ENCODE peak calls at places on chromosome 9, in nine cellular contexts. Y, J, B, T, V, D, N, X and K are unnamed samples.

GRCh38 chr9:135335691-135336181 is 143.8 kb upstream of the PPP1R26 start:
- DNase-seq in Y (no peak), J (peak; percentile 49), B (peak; percentile 25), T (no peak), V (no peak), D (no peak), N (no peak), X (no peak), K (peak; percentile 34)

GRCh38 chr9:80127920-80128319 is 556.2 kb downstream of the TLE4 start:
- DNase-seq in Y (no peak), J (no peak), B (no peak), T (no peak), V (no peak), D (no peak), N (no peak), X (no peak), K (no peak)

GRCh38 chr9:126722922-126723806 is 81.7 kb upstream of the ZBTB43 start:
- DNase-seq in Y (no peak), J (peak; percentile 94), B (peak; percentile 55), T (no peak), V (peak; percentile 61), D (no peak), N (peak; percentile 36), X (no peak), K (peak; percentile 80)

GRCh38 chr9:122370869-122371467 is at the start of gene PTGS1:
- DNase-seq in Y (no peak), J (peak; percentile 90), B (peak; percentile 68), T (no peak), V (peak; percentile 68), D (no peak), N (no peak), X (no peak), K (peak; percentile 86)

GRCh38 chr9:99234618-99235017 is 12.5 kb downstream of the SEC61B start:
- DNase-seq in Y (no peak), J (no peak), B (no peak), T (no peak), V (no peak), D (no peak), N (no peak), X (no peak), K (no peak)

GRCh38 chr9:114655689-114656088 is 1.9 kb downstream of the TEX53 start:
- DNase-seq in Y (no peak), J (no peak), B (no peak), T (no peak), V (no peak), D (no peak), N (no peak), X (no peak), K (no peak)

GRCh38 chr9:134692573-134692860 is 50.9 kb downstream of the COL5A1 start:
- DNase-seq in Y (no peak), J (no peak), B (no peak), T (no peak), V (no peak), D (no peak), N (no peak), X (no peak), K (no peak)

GRCh38 chr9:30996761-30997160 is 1387.7 kb upstream of the ACO1 start:
- DNase-seq in Y (no peak), J (no peak), B (no peak), T (no peak), V (no peak), D (no peak), N (no peak), X (no peak), K (no peak)

GRCh38 chr9:15018238-15018637 is 108.0 kb upstream of the FREM1 start:
- DNase-seq in Y (no peak), J (no peak), B (no peak), T (no peak), V (no peak), D (no peak), N (no peak), X (no peak), K (no peak)

GRCh38 chr9:4298255-4299005 is 1.4 kb downstream of the GLIS3 start:
- DNase-seq in Y (no peak), J (no peak), B (peak; percentile 43), T (peak; percentile 67), V (peak; percentile 56), D (no peak), N (peak; percentile 44), X (no peak), K (peak; percentile 70)

GRCh38 chr9:129626944-129627297 is 958 bp downstream of the NTMT1 start:
- DNase-seq in Y (no peak), J (no peak), B (no peak), T (no peak), V (no peak), D (no peak), N (no peak), X (no peak), K (no peak)
- TF ChIP-seq POLR2A in Y (no peak), J (no peak), B (no peak), T (no peak), V (no peak), D (no peak), N (no peak), X (no peak), K (no peak)

GRCh38 chr9:132722564-132723065 is 52.4 kb downstream of the GTF3C4 start:
- DNase-seq in Y (no peak), J (peak; percentile 61), B (no peak), T (no peak), V (no peak), D (no peak), N (no peak), X (no peak), K (no peak)
- H3K27me3 ChIP-seq in Y (no peaks in the 10 kb centered on the region), J (no peaks in the 10 kb centered on the region), B (no peaks in the 10 kb centered on the region), T (peaks cover 6% of the 10 kb centered on the region), V (peaks cover 18% of the 10 kb centered on the region), D (peaks cover 8% of the 10 kb centered on the region), N (peaks cover 3% of the 10 kb centered on the region), X (no peaks in the 10 kb centered on the region), K (no peaks in the 10 kb centered on the region)

DNA sequence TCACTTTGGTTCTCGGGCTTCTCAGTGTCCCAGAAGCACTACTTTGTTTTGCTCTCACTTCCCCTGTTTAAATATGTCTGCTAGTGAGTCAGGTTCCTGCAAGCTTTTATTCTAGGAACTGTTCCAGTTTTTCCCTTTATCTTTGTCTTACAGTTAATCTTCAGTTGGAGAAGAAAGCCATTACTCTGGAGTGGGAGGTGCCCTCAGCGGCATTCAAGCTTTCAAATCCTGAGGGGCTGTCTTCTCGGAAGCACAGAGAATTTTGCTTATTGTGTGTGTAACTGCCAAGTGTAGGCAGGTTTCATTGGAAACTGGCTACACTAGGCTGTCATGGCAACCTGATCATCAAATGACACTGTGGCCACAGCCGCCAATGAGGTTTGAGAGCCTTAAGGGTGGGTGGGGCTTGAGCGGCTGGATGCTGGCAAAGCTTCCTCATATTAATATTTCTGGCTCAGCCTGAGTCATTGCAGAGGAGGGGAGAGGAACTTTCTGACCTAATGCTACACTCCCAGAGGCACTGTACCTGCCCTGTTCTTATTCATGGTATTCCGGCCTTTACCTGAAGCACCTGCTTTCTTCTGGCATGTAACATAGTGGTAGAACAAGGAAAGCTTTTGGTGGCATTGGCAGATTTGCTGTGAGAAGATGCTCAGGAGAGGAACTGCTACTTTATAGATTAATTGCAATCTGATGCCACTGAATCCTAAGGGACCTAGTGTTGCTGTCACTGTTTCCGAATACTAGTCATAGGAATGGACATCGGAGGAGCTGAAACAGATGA is 26.3 kb downstream of the SLC25A25 start:
- DNase-seq in Y (no peak), J (peak; percentile 89), B (peak; percentile 92), T (peak; percentile 96), V (peak; percentile 88), D (peak; percentile 89), N (peak; percentile 94), X (no peak), K (peak; percentile 98)
- TF ChIP-seq POLR2AphosphoS5 in Y (peak; percentile 38), J (no peak), B (peak; percentile 78), T (no peak), V (peak; percentile 82), D (peak; percentile 40), N (peak; percentile 98), X (peak; percentile 56), K (peak; percentile 59)

DNA sequence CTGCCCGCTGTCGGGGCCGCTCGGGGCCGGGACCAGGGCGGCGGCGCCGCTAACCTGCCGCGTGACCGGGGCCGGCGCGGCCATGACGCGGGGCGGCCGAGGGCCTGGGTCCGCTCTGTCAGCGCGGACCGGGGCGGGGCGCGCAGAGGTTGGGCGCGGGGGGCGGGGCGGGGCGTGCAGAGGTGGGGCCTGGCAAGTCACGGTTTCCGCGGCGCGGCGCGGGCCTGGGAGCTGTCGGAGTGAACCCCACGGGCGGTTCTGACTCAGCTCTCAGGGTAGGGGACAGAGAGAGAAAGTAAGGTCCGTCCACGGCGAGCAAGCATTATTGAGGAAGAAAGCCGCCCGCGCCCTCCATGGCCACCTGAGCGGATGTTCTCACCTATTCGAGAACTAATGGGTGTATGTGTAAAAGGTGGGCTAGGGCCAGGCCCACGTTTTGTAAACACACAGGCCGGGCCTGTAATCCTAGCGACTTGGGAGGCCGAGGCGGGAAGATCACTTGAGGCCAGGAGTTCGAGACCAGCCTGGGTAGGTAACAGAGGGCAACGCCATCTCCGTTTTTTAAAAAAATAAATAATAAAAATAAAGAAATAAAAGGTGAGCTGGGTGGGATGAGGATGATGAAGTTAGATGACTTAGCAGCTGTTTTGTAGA is at the start of gene PRXL2C:
- DNase-seq in Y (no peak), J (peak; percentile 94), B (peak; percentile 85), T (peak; percentile 96), V (peak; percentile 90), D (no peak), N (peak; percentile 84), X (no peak), K (peak; percentile 94)
- TF ChIP-seq POLR2A in Y (no peak), J (no peak), B (no peak), T (no peak), V (no peak), D (peak; percentile 64), N (no peak), X (no peak), K (no peak)

GRCh38 chr9:133657120-133657661 is 21.0 kb downstream of the DBH start:
- DNase-seq in Y (no peak), J (no peak), B (no peak), T (no peak), V (no peak), D (no peak), N (no peak), X (no peak), K (no peak)

GRCh38 chr9:133654736-133655657 is 18.8 kb downstream of the DBH start:
- DNase-seq in Y (no peak), J (no peak), B (no peak), T (no peak), V (no peak), D (no peak), N (no peak), X (no peak), K (no peak)

GRCh38 chr9:133653638-133654037 is 17.5 kb downstream of the DBH start:
- DNase-seq in Y (no peak), J (no peak), B (no peak), T (no peak), V (no peak), D (no peak), N (no peak), X (no peak), K (no peak)

GRCh38 chr9:133656211-133657119 is 20.3 kb downstream of the DBH start:
- DNase-seq in Y (no peak), J (no peak), B (no peak), T (no peak), V (no peak), D (no peak), N (no peak), X (no peak), K (no peak)

DNA sequence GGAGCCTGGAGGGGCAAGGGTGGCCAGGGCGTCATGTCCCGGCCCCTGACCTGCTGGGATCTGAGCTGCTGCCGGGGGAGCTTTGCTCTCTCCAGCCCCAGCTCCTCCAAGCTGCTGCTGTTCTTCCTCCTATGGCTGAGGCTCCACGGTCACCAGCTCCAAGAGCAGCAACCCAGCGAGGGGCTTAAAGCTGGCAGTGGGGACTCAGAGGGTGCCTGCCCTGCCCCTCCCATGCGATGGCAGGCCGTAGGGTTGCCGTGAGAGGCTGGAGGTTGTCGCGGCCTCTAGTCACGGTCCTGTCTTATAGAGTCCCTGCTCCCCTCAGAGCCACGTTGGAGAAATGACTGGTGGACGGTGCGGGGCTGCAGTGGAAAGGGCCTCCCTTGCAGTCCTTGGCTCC is 19.5 kb downstream of the DBH start:
- DNase-seq in Y (no peak), J (no peak), B (no peak), T (no peak), V (no peak), D (no peak), N (no peak), X (no peak), K (no peak)
- H3K27me3 ChIP-seq in Y (no peaks in the 10 kb centered on the region), J (no peaks in the 10 kb centered on the region), B (peaks cover 3% of the 10 kb centered on the region), T (peaks cover 97% of the 10 kb centered on the region), V (peaks cover 91% of the 10 kb centered on the region), D (no peaks in the 10 kb centered on the region), N (peaks cover 17% of the 10 kb centered on the region), X (peaks cover 7% of the 10 kb centered on the region), K (no peaks in the 10 kb centered on the region)